ENCODE peak calls at places on chromosomes 7 and 10, in six cellular contexts. E is PC-3, V is SK-N-SH, N is neural progenitor cell, B is MM.1S, G is PC-9. X is an unnamed sample.
A peak's percentile ranks its signal among the peaks of the same experiment; 100 is the strongest.

GRCh38 chr10:88515235-88515634 is 67.9 kb downstream of the RNLS start:
- DNase-seq in E (no peak), V (no peak), N (no peak), B (no peak), G (no peak), X (peak; percentile 47)

GRCh38 chr10:75038335-75038734 is 73.1 kb upstream of the SAMD8 start:
- DNase-seq in E (no peak), V (peak; percentile 44), N (no peak), B (no peak), G (no peak), X (peak; percentile 56)

GRCh38 chr7:1669486-1669951 is 558 bp upstream of the ELFN1 start:
- DNase-seq in E (no peak), V (peak; percentile 72), N (no peak), B (no peak), G (no peak), X (no peak)

GRCh38 chr10:73635781-73636180 is 5.5 kb downstream of the MYOZ1 start:
- DNase-seq in E (no peak), V (no peak), N (no peak), B (no peak), G (no peak), X (no peak)

GRCh38 chr10:44436240-44436639 is 51.3 kb upstream of the CXCL12 start:
- DNase-seq in E (no peak), V (no peak), N (no peak), B (no peak), G (no peak), X (no peak)

GRCh38 chr10:91410638-91411367 is 659 bp downstream of the HECTD2 start:
- DNase-seq in E (peak; percentile 1), V (peak; percentile 22), N (peak; percentile 17), B (peak; percentile 57), G (no peak), X (peak; percentile 78)

GRCh38 chr10:130578532-130579289 is 442.5 kb downstream of the GLRX3 start:
- DNase-seq in E (no peak), V (no peak), N (no peak), B (no peak), G (no peak), X (no peak)

GRCh38 chr7:41567350-41568114 is 135.4 kb downstream of the INHBA start:
- DNase-seq in E (peak; percentile 30), V (no peak), N (no peak), B (no peak), G (no peak), X (no peak)

GRCh38 chr10:107971411-107971810 is 806.9 kb upstream of the SORCS1 start:
- DNase-seq in E (peak; percentile 79), V (no peak), N (no peak), B (no peak), G (no peak), X (peak; percentile 88)

GRCh38 chr7:157485361-157485831 is 148.6 kb downstream of the DNAJB6 start:
- DNase-seq in E (no peak), V (no peak), N (no peak), B (no peak), G (no peak), X (no peak)

GRCh38 chr10:5800782-5801181 is 12.5 kb downstream of the GDI2 start:
- DNase-seq in E (no peak), V (no peak), N (no peak), B (no peak), G (no peak), X (no peak)
- H3F3A ChIP-seq in E (no peaks in the 10 kb centered on the region), V (peaks cover 6% of the 10 kb centered on the region), N (peaks cover 3% of the 10 kb centered on the region), B (no peaks in the 10 kb centered on the region), G (peaks cover 4% of the 10 kb centered on the region), X (peaks cover 17% of the 10 kb centered on the region)

GRCh38 chr7:104550362-104550761 is 222.0 kb downstream of the LHFPL3 start:
- DNase-seq in E (peak; percentile 10), V (no peak), N (no peak), B (no peak), G (no peak), X (peak; percentile 1)
- H3K9me3 ChIP-seq in E (no peaks in the 10 kb centered on the region), V (no peaks in the 10 kb centered on the region), N (no peaks in the 10 kb centered on the region), B (no peaks in the 10 kb centered on the region), G (no peaks in the 10 kb centered on the region), X (no peaks in the 10 kb centered on the region)

GRCh38 chr10:1048349-1048731 is 579 bp downstream of the IDI1 start:
- DNase-seq in E (peak; percentile 2), V (peak; percentile 32), N (no peak), B (peak; percentile 27), G (peak; percentile 3), X (no peak)
- H3F3A ChIP-seq in E (no peaks in the 10 kb centered on the region), V (peaks cover 14% of the 10 kb centered on the region), N (peaks cover 57% of the 10 kb centered on the region), B (peaks cover 36% of the 10 kb centered on the region), G (peaks cover 15% of the 10 kb centered on the region), X (peaks cover 25% of the 10 kb centered on the region)

GRCh38 chr7:12637819-12638592 is 49.4 kb upstream of the ARL4A start:
- DNase-seq in E (no peak), V (peak; percentile 19), N (no peak), B (peak; percentile 62), G (no peak), X (no peak)

GRCh38 chr7:12640299-12641096 is 46.9 kb upstream of the ARL4A start:
- DNase-seq in E (no peak), V (no peak), N (no peak), B (no peak), G (no peak), X (no peak)

GRCh38 chr7:12638851-12639467 is 48.5 kb upstream of the ARL4A start:
- DNase-seq in E (peak; percentile 86), V (peak; percentile 39), N (peak; percentile 44), B (peak; percentile 70), G (no peak), X (peak; percentile 60)

GRCh38 chr7:12635830-12636229 is 51.6 kb upstream of the ARL4A start:
- DNase-seq in E (no peak), V (no peak), N (no peak), B (peak; percentile 82), G (no peak), X (peak; percentile 14)

GRCh38 chr7:12637328-12637727 is 50.1 kb upstream of the ARL4A start:
- DNase-seq in E (no peak), V (no peak), N (no peak), B (no peak), G (no peak), X (no peak)
- H3K9me3 ChIP-seq in E (no peaks in the 10 kb centered on the region), V (no peaks in the 10 kb centered on the region), N (no peaks in the 10 kb centered on the region), B (no peaks in the 10 kb centered on the region), G (no peaks in the 10 kb centered on the region), X (no peaks in the 10 kb centered on the region)

DNA sequence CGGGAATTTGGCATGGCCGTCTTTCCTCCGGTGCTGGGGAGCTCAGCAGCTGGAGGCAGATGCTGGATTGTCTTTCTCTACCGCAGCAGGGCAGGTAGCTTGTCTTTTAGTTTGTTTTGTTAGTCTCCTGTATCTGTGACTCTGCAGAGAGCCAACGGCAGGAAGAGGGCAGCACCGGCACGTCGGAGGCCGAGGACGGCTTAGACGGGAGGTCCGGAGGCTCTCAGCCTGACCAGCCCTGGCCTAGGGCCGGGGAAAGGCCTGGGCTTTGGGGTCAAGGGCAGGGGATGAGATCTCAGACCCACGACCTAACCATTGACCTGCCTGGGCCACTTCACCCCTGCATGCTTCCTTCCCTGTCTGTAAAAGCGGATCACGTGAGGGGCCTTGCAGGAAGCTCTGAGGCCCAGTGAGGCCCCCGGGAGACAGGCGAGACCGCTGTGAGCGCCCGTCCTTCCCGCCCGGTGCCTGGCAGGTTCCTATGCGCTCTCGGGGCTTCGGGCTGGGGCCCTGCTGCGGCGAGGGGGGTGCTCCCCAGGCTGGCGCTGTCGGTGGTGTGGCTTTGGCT is 72.7 kb downstream of the LHPP start:
- DNase-seq in E (no peak), V (no peak), N (peak; percentile 60), B (no peak), G (peak; percentile 11), X (no peak)
- H3F3A ChIP-seq in E (no peaks in the 10 kb centered on the region), V (no peaks in the 10 kb centered on the region), N (no peaks in the 10 kb centered on the region), B (no peaks in the 10 kb centered on the region), G (no peaks in the 10 kb centered on the region), X (no peaks in the 10 kb centered on the region)

GRCh38 chr7:116122972-116123595 is 87.3 kb upstream of the TES start:
- DNase-seq in E (peak; percentile 55), V (peak; percentile 17), N (peak; percentile 25), B (peak; percentile 65), G (peak; percentile 12), X (peak; percentile 77)

GRCh38 chr7:116128139-116128538 is 82.2 kb upstream of the TES start:
- DNase-seq in E (no peak), V (no peak), N (no peak), B (no peak), G (no peak), X (no peak)
- H3K9me3 ChIP-seq in E (no peaks in the 10 kb centered on the region), V (peaks cover 3% of the 10 kb centered on the region), N (peaks cover 5% of the 10 kb centered on the region), B (no peaks in the 10 kb centered on the region), G (no peaks in the 10 kb centered on the region), X (no peaks in the 10 kb centered on the region)

GRCh38 chr7:26191974-26192479 is 8.5 kb downstream of the HNRNPA2B1 start:
- DNase-seq in E (no peak), V (no peak), N (no peak), B (no peak), G (no peak), X (no peak)
- H3F3A ChIP-seq in E (peaks cover 75% of the 10 kb centered on the region), V (peaks cover 96% of the 10 kb centered on the region), N (peaks cover 98% of the 10 kb centered on the region), B (peaks cover 95% of the 10 kb centered on the region), G (peaks cover 100% of the 10 kb centered on the region), X (peaks cover 94% of the 10 kb centered on the region)

DNA sequence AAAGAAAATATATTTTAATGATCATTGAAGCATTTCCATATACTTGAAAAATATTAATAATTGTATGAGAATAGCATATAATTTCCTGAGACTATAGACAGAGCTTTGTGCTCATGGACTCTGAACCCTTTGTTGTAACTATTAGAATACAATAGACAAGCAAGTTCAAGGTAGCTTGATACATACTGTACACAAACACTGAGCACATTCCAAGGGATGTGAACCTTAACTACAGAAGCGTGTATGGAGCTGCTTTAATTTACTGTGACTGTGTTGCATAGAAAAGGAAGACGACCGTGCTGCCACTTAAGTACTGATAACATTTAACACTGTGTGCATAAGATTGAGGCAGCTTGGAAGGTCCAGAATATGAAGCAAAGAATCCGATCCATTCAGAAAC is 566.2 kb upstream of the GALNT17 start:
- DNase-seq in E (no peak), V (no peak), N (no peak), B (no peak), G (no peak), X (no peak)
- H3K9me3 ChIP-seq in E (peaks cover 5% of the 10 kb centered on the region), V (no peaks in the 10 kb centered on the region), N (no peaks in the 10 kb centered on the region), B (no peaks in the 10 kb centered on the region), G (no peaks in the 10 kb centered on the region), X (no peaks in the 10 kb centered on the region)